ENCODE peak calls at places on chromosomes 4 and X, in four cellular contexts. L, D, A and K are unnamed samples.

GRCh38 chr4:71553605-71554004 is 214.8 kb downstream of the SLC4A4 start:
- DNase-seq in L (peak), D (peak), A (peak), K (no peak)

GRCh38 chr4:2393353-2394270 is 24.8 kb downstream of the ZFYVE28 start:
- DNase-seq in A (peak), D (peak), L (no peak), K (no peak)

GRCh38 chr4:98260047-98260578 is 1.1 kb upstream of the RAP1GDS1 start:
- DNase-seq in L (peak), D (no peak), A (peak), K (no peak)

GRCh38 chr4:153579410-153579809 is 104.7 kb upstream of the TLR2 start:
- DNase-seq in L (no peak), D (no peak), A (no peak), K (no peak)

GRCh38 chr4:85644061-85644460 is 169.1 kb downstream of the ARHGAP24 start:
- DNase-seq in A (no peak), D (no peak), L (no peak), K (no peak)

GRCh38 chr4:186249785-186250739 is 15.9 kb upstream of the F11 start:
- DNase-seq in L (no peak), D (no peak), A (peak), K (no peak)

GRCh38 chr4:165398570-165398969 is 19.8 kb downstream of the CPE start:
- DNase-seq in L (peak), D (peak), A (peak), K (peak)

GRCh38 chr4:140158234-140159030 is 4.4 kb upstream of the MAML3 start:
- DNase-seq in L (no peak), A (no peak), D (no peak), K (no peak)

GRCh38 chr4:48938831-48939230 is 32.3 kb upstream of the OCIAD2 start:
- DNase-seq in L (no peak), A (no peak), D (no peak), K (no peak)

GRCh38 chrX:96791559-96791958 is 92.1 kb upstream of the RPA4 start:
- DNase-seq in D (no peak), A (no peak), L (no peak), K (no peak)

GRCh38 chr4:108049406-108049805 is 59.7 kb downstream of the HADH start:
- DNase-seq in D (no peak), L (no peak), A (no peak), K (no peak)

GRCh38 chr4:140260227-140260626 is 106.2 kb upstream of the MAML3 start:
- DNase-seq in D (no peak), A (no peak), L (peak), K (no peak)

GRCh38 chrX:101410461-101410860 is 2.4 kb downstream of the HNRNPH2 start:
- DNase-seq in L (no peak), D (no peak), A (no peak), K (peak)

GRCh38 chr4:101019941-101020401 is 327.4 kb downstream of the PPP3CA start:
- DNase-seq in A (peak), L (peak), D (no peak), K (no peak)

GRCh38 chr4:171650543-171650942 is 162.7 kb upstream of the GALNTL6 start:
- DNase-seq in L (no peak), D (no peak), A (peak), K (no peak)

GRCh38 chr4:154740462-154740861 is 3.3 kb upstream of the LRAT start:
- DNase-seq in L (no peak), D (no peak), A (peak), K (no peak)

GRCh38 chr4:154741131-154741530 is 2.7 kb upstream of the LRAT start:
- DNase-seq in D (no peak), A (peak), L (no peak), K (no peak)

GRCh38 chr4:154741877-154742851 is 1.6 kb upstream of the LRAT start:
- DNase-seq in L (no peak), D (no peak), A (peak), K (no peak)

GRCh38 chr4:154744341-154744948 is 645 bp downstream of the LRAT start:
- DNase-seq in A (no peak), L (no peak), D (no peak), K (no peak)

GRCh38 chr4:154743683-154744340 is at the start of gene LRAT:
- DNase-seq in A (peak), D (peak), L (peak), K (no peak)
- TF ChIP-seq EZH2 in A (no peak), D (no peak), L (no peak), K (no peak)

DNA sequence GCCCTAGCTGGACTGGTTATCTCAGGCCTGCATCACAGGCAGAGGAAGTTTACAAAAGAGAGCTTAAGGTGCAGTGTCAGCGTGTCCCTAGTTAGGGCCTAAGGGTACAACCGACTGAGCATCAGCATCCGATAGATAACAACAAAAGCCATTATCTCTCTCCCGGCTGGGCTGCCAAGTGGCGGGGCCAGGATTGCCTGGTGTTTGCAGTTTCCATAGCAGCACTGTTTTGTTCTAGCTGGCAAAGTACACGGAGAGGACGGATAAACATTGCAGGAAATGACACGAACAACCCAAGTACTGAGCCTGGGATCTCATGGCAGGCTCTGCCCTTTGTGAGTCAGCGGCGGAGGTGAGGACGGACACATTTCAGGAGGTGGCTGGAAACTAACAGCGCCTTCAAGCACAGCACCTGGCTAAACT is 104.7 kb upstream of the NOCT start:
- DNase-seq in A (peak), L (no peak), D (peak), K (no peak)
- TF ChIP-seq POLR2AphosphoS5 in A (no peak), L (no peak), D (peak), K (no peak)

DNA sequence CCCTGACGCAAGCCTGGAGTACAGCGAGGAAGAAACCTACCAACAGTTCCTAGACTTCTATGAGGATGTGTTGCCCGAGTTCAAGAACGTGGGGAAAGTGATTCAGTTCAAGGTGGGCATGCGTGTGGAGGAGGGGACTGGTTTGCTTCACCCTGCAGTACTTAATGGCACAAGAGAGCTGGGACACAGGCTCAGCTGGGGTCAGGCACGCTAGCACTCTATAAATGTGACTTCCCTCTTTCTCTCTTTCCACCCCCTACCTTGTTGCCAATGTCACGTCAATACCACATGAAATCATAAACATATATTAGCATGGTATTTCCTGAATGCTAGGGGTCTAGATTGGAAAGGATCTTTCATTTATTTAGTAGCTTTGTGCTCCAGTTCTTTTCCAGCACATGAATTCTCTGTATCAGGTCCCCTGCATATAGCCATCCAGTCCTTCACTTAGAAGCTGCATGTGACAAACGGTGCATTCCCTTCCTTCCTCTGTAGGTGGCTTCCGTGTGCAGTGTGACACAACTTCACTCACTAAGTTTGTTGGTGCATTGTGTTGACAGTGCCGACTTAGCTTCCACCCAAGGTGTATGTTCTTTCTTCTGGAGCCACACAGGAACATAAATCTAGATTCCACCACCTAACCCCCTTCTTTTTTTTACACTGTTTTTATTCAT is 25.6 kb downstream of the ZRSR2 start:
- DNase-seq in A (peak), L (peak), D (peak), K (no peak)
- TF ChIP-seq EZH2 in A (no peak), L (no peak), D (no peak), K (no peak)

DNA sequence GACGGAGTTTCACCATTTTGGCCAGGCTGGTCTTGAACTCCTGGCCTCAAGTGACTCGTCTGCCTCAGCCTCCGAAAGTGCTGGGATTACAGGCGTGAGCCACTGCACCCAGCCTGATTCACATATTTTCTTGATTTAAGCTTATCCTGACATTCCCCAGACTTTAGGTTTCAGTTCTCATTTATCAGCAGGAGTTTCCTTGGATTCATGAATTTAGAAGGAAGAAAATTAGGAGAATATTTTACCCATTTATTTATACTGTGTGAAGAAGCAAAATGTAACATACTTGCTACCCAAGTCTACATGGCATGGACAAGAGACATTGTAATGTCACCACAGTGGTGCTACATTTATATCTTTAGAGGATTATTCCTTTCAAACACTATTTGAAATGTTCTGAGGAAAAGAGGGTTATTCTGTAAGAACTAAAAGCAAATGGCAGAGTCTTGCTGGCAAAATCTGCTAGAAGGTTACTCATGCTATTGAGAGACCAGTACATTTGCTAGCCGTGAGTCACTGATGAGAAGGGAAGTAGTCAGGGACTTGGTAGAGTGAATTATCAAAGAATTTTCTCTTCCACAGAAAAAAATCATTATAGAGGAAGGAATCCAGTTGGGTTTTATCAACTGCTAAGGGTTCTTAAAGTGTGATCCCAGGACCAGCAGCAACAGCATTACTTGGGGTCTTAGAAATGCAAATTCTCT is 26.1 kb upstream of the CFAP299 start:
- DNase-seq in L (no peak), D (no peak), A (no peak), K (no peak)
- TF ChIP-seq POLR2AphosphoS5 in L (no peak), D (no peak), A (no peak), K (no peak)